ENCODE peak calls at places on chromosomes 6 and 20, in four cellular contexts. One of them, this sample, is unnamed.

GRCh38 chr20:62774076-62774714 is 22.1 kb upstream of the MRGBP start:
- DNase-seq in choroid plexus epithelial cell: no peak
- DNase-seq in EL: no peak
- DNase-seq in activated T-helper 1 cell treated with Interleukin-2 at 50 U/mL for 16 hours: no peak
- DNase-seq in this sample: no peak

GRCh38 chr20:46057856-46058655 is 29.0 kb downstream of the SLC12A5 start:
- DNase-seq in choroid plexus epithelial cell: peak; percentile 51
- DNase-seq in EL: peak; percentile 45
- DNase-seq in activated T-helper 1 cell treated with Interleukin-2 at 50 U/mL for 16 hours: no peak
- DNase-seq in this sample: no peak

GRCh38 chr6:136783495-136784270 is 8.6 kb downstream of the MAP3K5 start:
- DNase-seq in choroid plexus epithelial cell: no peak
- DNase-seq in EL: no peak
- DNase-seq in activated T-helper 1 cell treated with Interleukin-2 at 50 U/mL for 16 hours: no peak
- DNase-seq in this sample: no peak

GRCh38 chr20:43959079-43959919 is 44.6 kb downstream of the TOX2 start:
- DNase-seq in choroid plexus epithelial cell: no peak
- DNase-seq in EL: no peak
- DNase-seq in activated T-helper 1 cell treated with Interleukin-2 at 50 U/mL for 16 hours: no peak
- DNase-seq in this sample: no peak

GRCh38 chr6:31575335-31575901 is at the start of gene TNF:
- DNase-seq in choroid plexus epithelial cell: no peak
- DNase-seq in EL: peak; percentile 21
- DNase-seq in activated T-helper 1 cell treated with Interleukin-2 at 50 U/mL for 16 hours: peak; percentile 70
- DNase-seq in this sample: no peak

GRCh38 chr6:105603779-105604592 is 201.1 kb upstream of the PREP start:
- DNase-seq in choroid plexus epithelial cell: no peak
- DNase-seq in EL: peak; percentile 16
- DNase-seq in activated T-helper 1 cell treated with Interleukin-2 at 50 U/mL for 16 hours: no peak
- DNase-seq in this sample: no peak

GRCh38 chr6:13733178-13733851 is 21.7 kb upstream of the RANBP9 start:
- DNase-seq in choroid plexus epithelial cell: peak; percentile 97
- DNase-seq in EL: peak; percentile 86
- DNase-seq in activated T-helper 1 cell treated with Interleukin-2 at 50 U/mL for 16 hours: no peak
- DNase-seq in this sample: no peak

GRCh38 chr6:30238178-30238795 is 25.1 kb upstream of the TRIM26 start:
- DNase-seq in choroid plexus epithelial cell: peak; percentile 59
- DNase-seq in EL: peak; percentile 40
- DNase-seq in activated T-helper 1 cell treated with Interleukin-2 at 50 U/mL for 16 hours: no peak
- DNase-seq in this sample: no peak

GRCh38 chr6:9126845-9127560 is 691.7 kb upstream of the SLC35B3 start:
- DNase-seq in choroid plexus epithelial cell: peak; percentile 73
- DNase-seq in EL: peak; percentile 96
- DNase-seq in activated T-helper 1 cell treated with Interleukin-2 at 50 U/mL for 16 hours: no peak
- DNase-seq in this sample: peak; percentile 65

GRCh38 chr6:114040871-114041270 is 69.9 kb upstream of the HDAC2 start:
- DNase-seq in choroid plexus epithelial cell: peak; percentile 29
- DNase-seq in EL: no peak
- DNase-seq in activated T-helper 1 cell treated with Interleukin-2 at 50 U/mL for 16 hours: no peak
- DNase-seq in this sample: no peak

GRCh38 chr6:83708546-83708969 is 343 bp downstream of the SNAP91 start:
- DNase-seq in choroid plexus epithelial cell: peak; percentile 9
- DNase-seq in EL: peak; percentile 8
- DNase-seq in activated T-helper 1 cell treated with Interleukin-2 at 50 U/mL for 16 hours: no peak
- DNase-seq in this sample: no peak

GRCh38 chr6:150068173-150068785 is 642 bp downstream of the ULBP3 start:
- DNase-seq in choroid plexus epithelial cell: no peak
- DNase-seq in EL: peak; percentile 10
- DNase-seq in activated T-helper 1 cell treated with Interleukin-2 at 50 U/mL for 16 hours: no peak
- DNase-seq in this sample: no peak

GRCh38 chr20:63547484-63548480 is at the start of gene SRMS:
- DNase-seq in choroid plexus epithelial cell: no peak
- DNase-seq in EL: no peak
- DNase-seq in activated T-helper 1 cell treated with Interleukin-2 at 50 U/mL for 16 hours: no peak
- DNase-seq in this sample: no peak

GRCh38 chr20:63968136-63968927 is 1.4 kb downstream of the ZNF512B start:
- DNase-seq in choroid plexus epithelial cell: no peak
- DNase-seq in EL: no peak
- DNase-seq in activated T-helper 1 cell treated with Interleukin-2 at 50 U/mL for 16 hours: no peak
- DNase-seq in this sample: no peak

GRCh38 chr20:4546342-4546741 is 175.4 kb upstream of the PRND start:
- DNase-seq in choroid plexus epithelial cell: no peak
- DNase-seq in EL: no peak
- DNase-seq in activated T-helper 1 cell treated with Interleukin-2 at 50 U/mL for 16 hours: no peak
- DNase-seq in this sample: no peak

GRCh38 chr20:37936041-37936440 is 33.1 kb downstream of the VSTM2L start:
- DNase-seq in choroid plexus epithelial cell: no peak
- DNase-seq in EL: no peak
- DNase-seq in activated T-helper 1 cell treated with Interleukin-2 at 50 U/mL for 16 hours: no peak
- DNase-seq in this sample: no peak

GRCh38 chr6:170443151-170443662 is 109.9 kb downstream of the PSMB1 start:
- DNase-seq in choroid plexus epithelial cell: no peak
- DNase-seq in EL: no peak
- DNase-seq in activated T-helper 1 cell treated with Interleukin-2 at 50 U/mL for 16 hours: no peak
- DNase-seq in this sample: no peak

GRCh38 chr6:906920-907319 is 214.0 kb upstream of the EXOC2 start:
- DNase-seq in choroid plexus epithelial cell: peak; percentile 66
- DNase-seq in EL: no peak
- DNase-seq in activated T-helper 1 cell treated with Interleukin-2 at 50 U/mL for 16 hours: no peak
- DNase-seq in this sample: no peak

GRCh38 chr20:32585011-32585518 is at the start of gene NOL4L:
- DNase-seq in choroid plexus epithelial cell: peak; percentile 44
- DNase-seq in EL: peak; percentile 36
- DNase-seq in activated T-helper 1 cell treated with Interleukin-2 at 50 U/mL for 16 hours: peak; percentile 33
- DNase-seq in this sample: no peak

GRCh38 chr6:166589334-166589731 is 2.9 kb upstream of the RAMACL start:
- DNase-seq in choroid plexus epithelial cell: no peak
- DNase-seq in EL: no peak
- DNase-seq in activated T-helper 1 cell treated with Interleukin-2 at 50 U/mL for 16 hours: no peak
- DNase-seq in this sample: no peak

GRCh38 chr20:57654998-57655811 is 35.0 kb upstream of the ZBP1 start:
- DNase-seq in choroid plexus epithelial cell: no peak
- DNase-seq in EL: no peak
- DNase-seq in activated T-helper 1 cell treated with Interleukin-2 at 50 U/mL for 16 hours: no peak
- DNase-seq in this sample: no peak

GRCh38 chr20:23143098-23143497 is 57.0 kb upstream of the CD93 start:
- DNase-seq in choroid plexus epithelial cell: peak; percentile 84
- DNase-seq in EL: peak; percentile 86
- DNase-seq in activated T-helper 1 cell treated with Interleukin-2 at 50 U/mL for 16 hours: no peak
- DNase-seq in this sample: peak; percentile 52

GRCh38 chr6:4164043-4164442 is 28.7 kb upstream of the ECI2 start:
- DNase-seq in choroid plexus epithelial cell: no peak
- DNase-seq in EL: no peak
- DNase-seq in activated T-helper 1 cell treated with Interleukin-2 at 50 U/mL for 16 hours: no peak
- DNase-seq in this sample: no peak

GRCh38 chr6:124699038-124699437 is 263.2 kb upstream of the RNF217 start:
- DNase-seq in choroid plexus epithelial cell: no peak
- DNase-seq in EL: no peak
- DNase-seq in activated T-helper 1 cell treated with Interleukin-2 at 50 U/mL for 16 hours: no peak
- DNase-seq in this sample: no peak

GRCh38 chr20:20386192-20386591 is 18.3 kb downstream of the INSM1 start:
- DNase-seq in choroid plexus epithelial cell: no peak
- DNase-seq in EL: no peak
- DNase-seq in activated T-helper 1 cell treated with Interleukin-2 at 50 U/mL for 16 hours: no peak
- DNase-seq in this sample: no peak

This sample was measured in keratinocyte.